ENCODE peak calls at places on chromosome 13, in six cellular contexts. X is hypothalamus; T is endothelial cell of umbilical vein; C is activated CD4-positive, CD25-positive, alpha-beta regulatory T cell; P is T-helper 17 cell; S is caudate nucleus. H is an unnamed sample.

GRCh38 chr13:99307247-99307646 is at the start of gene GPR183:
- DNase-seq in X (no peak), T (peak), C (no peak), P (peak), S (no peak), H (no peak)

GRCh38 chr13:41614671-41615519 is 157.5 kb downstream of the RGCC start:
- DNase-seq in X (no peak), T (peak), C (no peak), P (no peak), S (no peak), H (no peak)

GRCh38 chr13:42574011-42574410 is at the start of gene TNFSF11:
- DNase-seq in X (no peak), T (no peak), C (no peak), P (no peak), S (no peak), H (no peak)

GRCh38 chr13:100668408-100668807 is 6.2 kb downstream of the TMTC4 start:
- DNase-seq in X (no peak), T (peak), C (no peak), P (no peak), S (no peak), H (no peak)

GRCh38 chr13:30690282-30691188 is 44.8 kb upstream of the ALOX5AP start:
- DNase-seq in X (no peak), T (no peak), C (no peak), P (no peak), S (no peak), H (no peak)

GRCh38 chr13:66264976-66265375 is 965.2 kb downstream of the PCDH9 start:
- DNase-seq in X (no peak), T (no peak), C (no peak), P (no peak), S (no peak), H (no peak)

GRCh38 chr13:78689011-78689410 is 30.1 kb upstream of the OBI1 start:
- DNase-seq in X (no peak), T (peak), C (no peak), P (no peak), S (no peak), H (no peak)

GRCh38 chr13:111256946-111257345 is 63.5 kb upstream of the TEX29 start:
- DNase-seq in X (no peak), T (no peak), C (no peak), P (no peak), S (no peak), H (no peak)

GRCh38 chr13:33185853-33186252 is 99.7 kb downstream of the STARD13 start:
- DNase-seq in X (no peak), T (peak), C (no peak), P (no peak), S (no peak), H (no peak)

GRCh38 chr13:32136061-32136460 is 104.5 kb downstream of the FRY start:
- DNase-seq in X (no peak), T (no peak), C (no peak), P (no peak), S (no peak), H (no peak)

GRCh38 chr13:94143624-94144350 is 335.7 kb downstream of the DCT start:
- DNase-seq in X (no peak), T (no peak), C (no peak), P (no peak), S (no peak), H (no peak)

GRCh38 chr13:21033224-21033855 is 28.0 kb downstream of the LATS2 start:
- DNase-seq in X (no peak), T (no peak), C (no peak), P (no peak), S (no peak), H (no peak)

GRCh38 chr13:66556306-66556705 is 673.8 kb downstream of the PCDH9 start:
- DNase-seq in X (no peak), T (no peak), C (no peak), P (no peak), S (no peak), H (no peak)

GRCh38 chr13:98508280-98509074 is 68.4 kb downstream of the STK24 start:
- DNase-seq in X (no peak), T (no peak), C (no peak), P (no peak), S (no peak), H (no peak)

GRCh38 chr13:70959376-70959775 is 851.1 kb upstream of the KLHL1 start:
- DNase-seq in X (no peak), T (no peak), C (no peak), P (no peak), S (no peak), H (no peak)

GRCh38 chr13:113906566-113906965 is 42.7 kb upstream of the GAS6 start:
- DNase-seq in X (no peak), T (no peak), C (no peak), P (no peak), S (no peak), H (no peak)

GRCh38 chr13:66967825-66968597 is 262.1 kb downstream of the PCDH9 start:
- DNase-seq in X (no peak), T (no peak), C (no peak), P (no peak), S (no peak), H (no peak)

GRCh38 chr13:113393572-113394503 is 29.9 kb upstream of the GRTP1 start:
- DNase-seq in X (peak), T (peak), C (peak), P (peak), S (peak), H (peak)

GRCh38 chr13:31096624-31097302 is 64.9 kb downstream of the HSPH1 start:
- DNase-seq in X (no peak), T (no peak), C (no peak), P (no peak), S (no peak), H (no peak)

H was measured in effector memory CD4-positive, alpha-beta T cell.